ENCODE peak calls at places on chromosomes 13 and 19, in four cellular contexts. Q is H1, X is GM12878, A is K562. E is an unnamed sample.

GRCh38 chr13:82917984-82918383 is 964.3 kb downstream of the SLITRK1 start:
- DNase-seq in Q (no peak), A (no peak), X (no peak), E (no peak)

GRCh38 chr13:29994911-29995601 is 144.6 kb upstream of the UBL3 start:
- DNase-seq in A (no peak), Q (no peak), X (no peak), E (no peak)

GRCh38 chr13:36297600-36298338 is at the start of gene CCDC169:
- DNase-seq in Q (peak; percentile 94), A (peak; percentile 73), X (no peak), E (peak; percentile 42)

GRCh38 chr19:53909471-53910169 is 542 bp downstream of the CACNG7 start:
- DNase-seq in X (no peak), Q (peak; percentile 73), A (no peak), E (no peak)

GRCh38 chr13:37192986-37193385 is 87.5 kb upstream of the CSNK1A1L start:
- DNase-seq in Q (no peak), A (no peak), X (no peak), E (no peak)

GRCh38 chr13:71056581-71056980 is 810.4 kb downstream of the DACH1 start:
- DNase-seq in X (no peak), A (no peak), Q (no peak), E (no peak)

GRCh38 chr13:102195566-102196462 is 206.0 kb downstream of the FGF14 start:
- DNase-seq in A (no peak), Q (no peak), X (no peak), E (no peak)

GRCh38 chr13:34334984-34335661 is 517.2 kb downstream of the RFC3 start:
- DNase-seq in A (no peak), Q (no peak), X (no peak), E (no peak)

GRCh38 chr19:4916292-4917082 is 7.2 kb downstream of the UHRF1 start:
- DNase-seq in Q (no peak), X (no peak), A (peak; percentile 17), E (no peak)

GRCh38 chr13:86684402-86684801 is 885.2 kb upstream of the SLITRK6 start:
- DNase-seq in Q (no peak), X (no peak), A (no peak), E (no peak)

GRCh38 chr13:36360863-36361262 is 14.7 kb upstream of the SPART start:
- DNase-seq in Q (no peak), X (no peak), A (no peak), E (no peak)

GRCh38 chr19:45079063-45079910 is at the start of gene GEMIN7:
- DNase-seq in A (peak; percentile 88), Q (peak; percentile 92), X (peak; percentile 64), E (peak; percentile 83)

GRCh38 chr19:15448778-15449619 is 757 bp downstream of the WIZ start:
- DNase-seq in A (peak; percentile 56), X (no peak), Q (peak; percentile 67), E (peak; percentile 15)

GRCh38 chr19:33273881-33274662 is 28.3 kb downstream of the CEBPA start:
- DNase-seq in X (no peak), Q (no peak), A (no peak), E (peak; percentile 80)

GRCh38 chr13:104773775-104774174 is 1707.6 kb upstream of the SLC10A2 start:
- DNase-seq in A (no peak), Q (peak; percentile 51), X (peak; percentile 4), E (peak; percentile 1)

GRCh38 chr13:66565261-66565660 is 664.9 kb downstream of the PCDH9 start:
- DNase-seq in Q (no peak), A (no peak), X (no peak), E (no peak)

GRCh38 chr13:59960683-59961082 is 203.0 kb downstream of the DIAPH3 start:
- DNase-seq in X (no peak), Q (no peak), A (no peak), E (no peak)

GRCh38 chr13:95296326-95296939 is 4.8 kb downstream of the ABCC4 start:
- DNase-seq in X (no peak), Q (peak; percentile 85), A (no peak), E (peak; percentile 49)

GRCh38 chr13:31242342-31242741 is 42.6 kb downstream of the B3GLCT start:
- DNase-seq in A (no peak), X (no peak), Q (no peak), E (no peak)

GRCh38 chr13:31476266-31476665 is 263.1 kb upstream of the RXFP2 start:
- DNase-seq in Q (no peak), X (no peak), A (no peak), E (no peak)

GRCh38 chr19:10712754-10713153 is 5.1 kb upstream of the DNM2 start:
- DNase-seq in X (no peak), Q (no peak), A (no peak), E (no peak)

GRCh38 chr13:81334481-81334880 is 993.6 kb upstream of the SPRY2 start:
- DNase-seq in X (no peak), Q (no peak), A (no peak), E (no peak)

DNA sequence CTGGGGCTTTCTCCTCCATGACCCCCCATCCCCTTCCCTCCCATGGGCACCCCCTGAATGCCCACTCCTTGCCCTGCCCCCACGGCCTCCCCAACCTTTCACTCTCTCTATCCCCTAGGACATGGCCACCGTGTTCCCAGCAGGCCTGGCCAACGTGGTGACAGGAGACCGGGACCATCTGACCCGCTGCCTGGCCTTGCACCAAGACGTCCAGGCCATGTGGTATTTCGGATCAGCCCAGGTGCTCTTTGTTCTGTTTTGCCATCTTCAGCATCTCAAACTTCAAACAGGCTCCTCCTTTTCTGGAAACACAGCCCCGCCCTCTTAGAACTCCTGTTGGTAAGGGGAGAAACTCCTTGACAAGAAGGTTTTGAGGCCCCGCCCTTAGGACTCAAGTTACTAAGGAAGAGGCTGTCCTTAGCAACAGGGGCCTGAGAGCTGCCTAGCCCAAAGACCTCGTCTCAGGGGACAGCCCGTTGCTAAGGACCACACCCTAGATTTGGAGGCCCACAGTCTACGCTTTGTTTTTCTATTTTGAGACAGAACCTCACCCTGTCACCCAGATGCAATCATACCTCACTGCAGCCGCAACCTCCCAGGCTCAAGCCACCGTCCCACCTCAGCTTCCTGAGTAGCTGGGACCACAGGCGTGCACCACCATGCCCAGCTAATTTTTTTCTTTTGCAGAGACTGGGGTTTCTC is 5.1 kb upstream of the FLT3LG start:
- DNase-seq in X (peak; percentile 97), A (peak; percentile 79), Q (peak; percentile 79), E (peak; percentile 82)
- TF ChIP-seq HDAC2 in X (no peak), A (no peak), Q (no peak), E (no peak)

GRCh38 chr13:63680704-63681103 is 2265.1 kb upstream of the PCDH20 start:
- DNase-seq in X (no peak), A (no peak), Q (no peak), E (no peak)
- TF ChIP-seq EP300 in X (no peak), A (no peak), Q (no peak), E (no peak)

DNA sequence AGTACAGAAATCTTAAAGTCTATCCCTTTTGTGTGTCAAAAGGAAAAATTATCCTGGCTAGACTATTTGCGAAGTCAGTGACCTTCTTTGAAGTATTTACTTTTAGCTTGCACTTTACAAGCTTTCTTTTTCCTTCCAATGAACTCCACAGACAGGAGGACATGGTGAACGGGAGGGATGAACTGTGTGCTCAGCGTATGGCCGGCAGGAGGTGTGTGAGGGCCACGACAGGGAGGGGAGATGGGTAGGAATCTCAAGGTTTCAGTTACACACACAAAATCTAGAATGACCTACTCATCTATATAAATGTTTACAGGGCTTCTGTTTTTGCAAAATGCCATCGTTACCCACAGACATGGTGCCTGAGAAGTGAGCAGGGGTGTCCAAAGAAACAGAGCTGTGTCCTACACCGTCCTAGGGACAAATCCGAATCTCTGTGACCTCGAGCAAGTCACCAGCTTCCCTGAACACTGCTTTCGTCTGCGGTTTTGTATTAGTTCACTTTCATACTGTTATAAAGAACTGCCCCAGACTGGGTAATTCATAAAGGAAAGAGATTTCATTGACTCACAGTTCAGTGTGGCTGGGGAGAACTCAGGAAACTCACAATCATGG is 537.2 kb downstream of the LIG4 start:
- DNase-seq in A (no peak), X (no peak), Q (no peak), E (no peak)
- TF ChIP-seq HDAC2 in A (no peak), X (no peak), Q (no peak), E (no peak)

GRCh38 chr19:18765224-18765623 is 25.9 kb downstream of the COMP start:
- DNase-seq in A (no peak), Q (no peak), X (no peak), E (no peak)

GRCh38 chr19:18764591-18765051 is 26.5 kb downstream of the COMP start:
- DNase-seq in X (no peak), Q (no peak), A (no peak), E (no peak)

GRCh38 chr19:18761531-18762110 is 29.5 kb downstream of the COMP start:
- DNase-seq in X (no peak), A (no peak), Q (no peak), E (no peak)

GRCh38 chr19:18762125-18763023 is 28.7 kb downstream of the COMP start:
- DNase-seq in Q (no peak), X (no peak), A (no peak), E (no peak)

DNA sequence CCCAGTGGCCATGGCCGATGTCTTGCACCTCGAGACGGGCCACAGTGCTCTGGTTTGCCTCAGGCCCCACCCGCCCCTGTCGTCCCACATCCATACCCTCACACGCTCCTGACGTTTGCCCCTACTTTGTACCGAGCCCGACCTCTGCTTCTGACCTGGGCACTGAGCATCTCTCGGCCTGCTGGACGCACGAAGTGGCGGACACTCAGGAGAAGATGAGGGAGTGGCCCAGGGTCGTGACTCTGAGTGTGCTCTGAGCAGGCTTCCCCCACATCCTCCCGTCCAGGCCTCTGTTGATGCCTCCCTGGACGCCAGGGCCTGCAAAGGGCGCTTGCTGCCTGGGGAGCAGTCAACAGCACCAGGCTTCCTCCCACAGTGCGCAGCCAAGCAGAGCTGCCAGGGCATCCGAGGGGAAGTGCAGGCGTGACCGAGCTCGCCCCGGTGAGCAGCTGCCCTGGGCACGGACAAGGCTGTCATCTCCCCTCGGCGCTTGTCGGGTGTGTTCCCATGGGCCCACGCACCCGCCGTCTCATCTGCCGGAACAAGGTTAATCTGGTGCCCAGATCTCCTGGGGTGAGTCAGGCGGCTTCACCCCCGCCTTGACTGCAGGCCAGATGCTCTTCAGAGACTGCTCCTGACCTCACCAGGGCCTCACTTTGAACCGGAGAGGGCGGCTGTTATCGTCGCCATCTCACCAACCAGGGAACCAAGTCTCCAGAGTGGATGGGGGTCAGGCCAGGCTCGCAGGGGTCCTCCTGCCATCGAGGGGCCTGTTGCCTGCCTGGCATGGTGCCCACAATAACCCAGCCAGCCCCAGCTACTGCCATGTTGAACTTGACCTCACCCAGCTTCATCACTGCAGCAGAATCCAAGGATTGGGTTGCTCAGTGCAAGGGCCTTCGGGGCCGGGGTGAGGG is 27.2 kb downstream of the COMP start:
- DNase-seq in A (peak; percentile 67), Q (no peak), X (no peak), E (no peak)
- TF ChIP-seq EP300 in A (no peak), Q (no peak), X (no peak), E (no peak)

DNA sequence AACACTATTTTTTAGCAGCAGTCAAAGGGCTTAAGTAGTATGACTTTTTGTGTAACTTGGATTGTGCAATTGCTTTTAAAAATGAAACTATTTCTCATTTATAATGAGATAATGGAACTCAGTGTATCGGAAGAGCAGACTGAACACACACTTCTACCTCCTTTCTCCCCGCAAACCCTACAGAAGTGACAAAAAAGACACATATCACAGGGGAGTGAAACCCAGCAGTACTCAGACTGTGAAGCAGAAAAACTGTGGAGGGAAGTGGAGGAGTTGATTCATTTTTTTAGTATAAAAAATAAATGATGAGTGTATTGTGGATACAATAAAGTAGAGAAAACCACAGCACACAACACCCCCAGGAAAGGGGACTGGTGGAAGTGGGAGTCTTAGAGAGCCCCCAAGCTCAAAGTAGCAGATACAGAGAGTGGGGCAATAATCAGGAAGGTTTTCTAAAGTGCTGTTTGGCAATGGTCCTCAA is 9.7 kb downstream of the LPAR6 start:
- DNase-seq in X (peak; percentile 40), Q (no peak), A (no peak), E (no peak)
- TF ChIP-seq HDAC2 in X (no peak), Q (no peak), A (no peak), E (no peak)